ENCODE peak calls at places on chromosomes 3 and 15, in six cellular contexts. C, W, L, Y, H and D are unnamed samples.
A peak's percentile ranks its signal among the peaks of the same experiment; 100 is the strongest.

GRCh38 chr3:107128942-107129341 is 248.3 kb upstream of the CCDC54 start:
- DNase-seq in C (no peak), W (peak; percentile 41), H (no peak), L (no peak), Y (no peak), D (no peak)

GRCh38 chr3:129001101-129001816 is at the start of gene EFCC1:
- DNase-seq in Y (peak; percentile 53), W (no peak), L (no peak), H (peak; percentile 92), C (peak; percentile 81), D (peak; percentile 55)

GRCh38 chr15:58457466-58457965 is 25.7 kb downstream of the LIPC start:
- DNase-seq in C (no peak), Y (no peak), W (no peak), L (no peak), H (no peak), D (no peak)

GRCh38 chr3:197960694-197961581 is 921 bp downstream of the LMLN start:
- DNase-seq in L (peak; percentile 42), W (no peak), H (no peak), C (no peak), Y (no peak), D (no peak)

GRCh38 chr3:129195731-129196256 is 12.1 kb upstream of the CNBP start:
- DNase-seq in W (peak; percentile 52), C (peak; percentile 72), Y (no peak), H (no peak), L (peak; percentile 71), D (no peak)

GRCh38 chr15:39672666-39673065 is 91.8 kb downstream of the THBS1 start:
- DNase-seq in H (no peak), C (no peak), Y (no peak), L (no peak), W (no peak), D (no peak)

GRCh38 chr15:76196286-76196948 is 114.9 kb downstream of the ETFA start:
- DNase-seq in W (peak; percentile 79), C (peak; percentile 80), L (peak; percentile 33), H (no peak), Y (peak; percentile 77), D (peak; percentile 88)

GRCh38 chr3:9316881-9317341 is 45.9 kb upstream of the THUMPD3 start:
- DNase-seq in W (no peak), Y (peak; percentile 16), L (peak; percentile 33), C (peak; percentile 56), H (peak; percentile 83), D (no peak)

GRCh38 chr3:70716832-70717231 is 404.4 kb upstream of the MDFIC2 start:
- DNase-seq in H (no peak), L (peak; percentile 10), Y (peak; percentile 17), C (peak; percentile 39), W (no peak), D (no peak)

GRCh38 chr3:139292192-139292591 is 51.6 kb upstream of the MRPS22 start:
- DNase-seq in C (no peak), H (no peak), L (no peak), Y (no peak), W (no peak), D (no peak)

GRCh38 chr3:97949110-97949485 is 23.1 kb downstream of the RIOX2 start:
- DNase-seq in H (no peak), W (no peak), C (no peak), Y (no peak), L (no peak), D (no peak)

GRCh38 chr3:171416061-171416460 is 44.1 kb downstream of the TNIK start:
- DNase-seq in C (no peak), L (no peak), W (no peak), H (no peak), Y (no peak), D (peak; percentile 36)

GRCh38 chr3:64220161-64220560 is 5.1 kb downstream of the PRICKLE2 start:
- DNase-seq in L (no peak), C (no peak), H (no peak), W (peak; percentile 76), Y (no peak), D (peak; percentile 87)

GRCh38 chr15:27017168-27017809 is 46.3 kb downstream of the GABRG3 start:
- DNase-seq in C (no peak), L (peak; percentile 66), Y (peak; percentile 43), W (peak; percentile 27), H (peak; percentile 84), D (peak; percentile 69)

GRCh38 chr3:133574260-133574881 is 885 bp downstream of the CDV3 start:
- DNase-seq in L (peak; percentile 38), W (no peak), C (peak; percentile 86), Y (peak; percentile 77), H (peak; percentile 84), D (peak; percentile 87)

GRCh38 chr3:9473496-9473895 is 76.1 kb downstream of the SETD5 start:
- DNase-seq in L (no peak), H (no peak), Y (no peak), C (no peak), W (no peak), D (no peak)

GRCh38 chr15:70236306-70237103 is 138.8 kb upstream of the TLE3 start:
- DNase-seq in W (no peak), L (no peak), H (no peak), C (no peak), Y (no peak), D (peak; percentile 55)

GRCh38 chr15:64969401-64969800 is 20.3 kb downstream of the SPG21 start:
- DNase-seq in Y (peak; percentile 35), L (no peak), H (no peak), W (no peak), C (no peak), D (no peak)

GRCh38 chr3:70982700-70983140 is 600.8 kb downstream of the FOXP1 start:
- DNase-seq in L (no peak), Y (peak; percentile 47), H (peak; percentile 52), C (no peak), W (peak; percentile 78), D (peak; percentile 74)

GRCh38 chr3:181329024-181329423 is 339.5 kb upstream of the DNAJC19 start:
- DNase-seq in Y (no peak), H (no peak), C (no peak), W (no peak), L (no peak), D (no peak)

GRCh38 chr3:153901152-153901551 is 220.0 kb upstream of the ARHGEF26 start:
- DNase-seq in H (no peak), C (no peak), L (no peak), Y (no peak), W (no peak), D (no peak)

GRCh38 chr3:143119009-143119914 is at the start of gene CHST2:
- DNase-seq in L (peak; percentile 55), C (peak; percentile 82), H (peak; percentile 95), W (peak; percentile 48), Y (peak; percentile 56), D (peak; percentile 91)

GRCh38 chr3:30286007-30286669 is 320.3 kb upstream of the TGFBR2 start:
- DNase-seq in W (peak; percentile 76), C (peak; percentile 60), L (peak; percentile 73), Y (peak; percentile 87), H (peak; percentile 12), D (no peak)

DNA sequence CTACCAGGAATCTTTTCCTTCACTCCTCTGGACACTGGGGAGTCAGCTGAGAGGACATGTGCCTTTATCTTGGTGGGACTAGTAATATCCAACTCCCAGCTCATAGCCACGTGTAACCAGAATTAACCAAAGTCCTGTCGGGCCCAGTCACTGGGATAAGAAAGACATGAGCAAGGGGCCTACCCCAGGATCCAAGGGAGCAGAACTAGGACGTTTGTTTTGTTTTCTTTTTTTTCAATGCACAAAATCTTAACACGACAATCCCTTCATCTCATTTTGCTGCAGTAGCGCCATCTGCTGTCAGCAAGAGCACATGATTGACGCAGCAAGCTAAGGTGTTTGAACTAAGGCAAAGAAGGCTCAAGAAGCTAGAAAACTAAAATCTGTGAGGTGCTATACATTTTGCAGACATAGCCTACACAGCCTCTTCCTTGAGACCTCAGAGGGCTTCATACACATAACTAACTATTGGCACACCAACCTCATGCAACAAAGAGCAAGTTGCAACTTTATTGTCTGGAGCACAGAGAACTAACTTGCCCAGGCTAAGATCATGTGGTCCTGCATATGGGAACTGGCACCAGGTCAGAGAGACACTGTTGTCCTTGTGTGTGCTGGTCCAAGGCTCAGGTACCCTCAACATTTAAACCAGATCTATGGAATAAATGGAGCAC is 43.6 kb downstream of the RLBP1 start:
- DNase-seq in L (peak; percentile 75), H (peak; percentile 76), Y (peak; percentile 71), W (no peak), C (peak; percentile 71), D (peak; percentile 89)
- TF ChIP-seq CTCF in L (peak; percentile 87), H (peak; percentile 90), Y (peak; percentile 83), W (peak; percentile 93), C (peak; percentile 80), D (peak; percentile 88)

GRCh38 chr3:183560607-183561006 is 5.1 kb upstream of the KLHL6 start:
- DNase-seq in L (no peak), W (no peak), Y (no peak), C (no peak), H (peak; percentile 55), D (no peak)
- TF ChIP-seq CTCF in L (peak; percentile 20), W (no peak), Y (no peak), C (no peak), H (peak; percentile 43), D (no peak)

GRCh38 chr15:91158415-91159394 is 58.6 kb downstream of the SV2B start:
- DNase-seq in Y (no peak), C (no peak), L (no peak), W (no peak), H (no peak), D (no peak)
- TF ChIP-seq CTCF in Y (no peak), C (no peak), L (no peak), W (no peak), H (no peak), D (no peak)

GRCh38 chr15:25694238-25694584 is 168.9 kb downstream of the ATP10A start:
- DNase-seq in W (no peak), H (no peak), Y (no peak), L (no peak), C (no peak), D (no peak)
- TF ChIP-seq CTCF in W (no peak), H (no peak), Y (no peak), L (no peak), C (no peak), D (no peak)

GRCh38 chr3:62638316-62638715 is 236.9 kb downstream of the CADPS start:
- DNase-seq in C (no peak), W (no peak), Y (no peak), L (no peak), H (no peak), D (no peak)

GRCh38 chr3:62630664-62631063 is 244.6 kb downstream of the CADPS start:
- DNase-seq in L (no peak), Y (no peak), W (peak; percentile 9), C (no peak), H (no peak), D (no peak)

GRCh38 chr3:62631471-62631870 is 243.7 kb downstream of the CADPS start:
- DNase-seq in H (no peak), Y (no peak), C (no peak), W (no peak), L (no peak), D (no peak)

GRCh38 chr3:62636235-62636826 is 238.9 kb downstream of the CADPS start:
- DNase-seq in H (no peak), C (no peak), Y (no peak), W (no peak), L (no peak), D (peak; percentile 19)

GRCh38 chr3:62632510-62633294 is 242.5 kb downstream of the CADPS start:
- DNase-seq in C (no peak), L (no peak), H (peak; percentile 28), Y (peak; percentile 5), W (no peak), D (no peak)
- TF ChIP-seq CTCF in C (no peak), L (no peak), H (peak; percentile 48), Y (no peak), W (peak; percentile 10), D (no peak)

GRCh38 chr15:34621675-34622074 is 38.2 kb upstream of the GOLGA8B start:
- DNase-seq in Y (no peak), C (no peak), L (no peak), H (no peak), W (no peak), D (peak; percentile 7)
- TF ChIP-seq CTCF in Y (peak; percentile 27), C (no peak), L (peak; percentile 65), H (peak; percentile 21), W (peak; percentile 42), D (no peak)